ENCODE peak calls at places on chromosome X, in nine cellular contexts. V is DND-41, Y is GM12864, O is left cardiac atrium, D is kidney, G is iPS-NIHi11, W is NCI-H2029, I is omental fat pad, C is renal cortical epithelial cell. P is an unnamed sample.

GRCh38 chrX:129640737-129641136 is 14.0 kb downstream of the APLN start:
- DNase-seq in V (no peak), Y (no peak), O (no peak), D (no peak), G (no peak), W (no peak), I (no peak), C (no peak), P (no peak)

GRCh38 chrX:129626026-129626425 is 28.7 kb downstream of the APLN start:
- DNase-seq in V (no peak), Y (no peak), O (no peak), D (no peak), G (no peak), W (no peak), I (no peak), C (no peak), P (no peak)

GRCh38 chrX:70289168-70289792 is 447 bp downstream of the PDZD11 start:
- DNase-seq in V (no peak), Y (no peak), O (no peak), D (no peak), G (no peak), W (no peak), I (no peak), C (no peak), P (no peak)

GRCh38 chrX:16119353-16120220 is 3.8 kb upstream of the GRPR start:
- DNase-seq in V (no peak), Y (peak; percentile 76), O (no peak), D (no peak), G (no peak), W (no peak), I (no peak), C (no peak), P (no peak)

GRCh38 chrX:100864967-100865366 is 9.2 kb downstream of the NOX1 start:
- DNase-seq in V (no peak), Y (no peak), O (no peak), D (no peak), G (no peak), W (no peak), I (no peak), C (peak; percentile 35), P (no peak)

GRCh38 chrX:129581904-129582303 is 41.8 kb downstream of the OCRL start:
- DNase-seq in V (no peak), Y (no peak), O (no peak), D (no peak), G (no peak), W (no peak), I (no peak), C (no peak), P (no peak)

GRCh38 chrX:115560978-115561604 is at the start of gene PLS3:
- DNase-seq in V (no peak), Y (peak; percentile 19), O (peak; percentile 87), D (peak; percentile 94), G (peak; percentile 88), W (peak; percentile 33), I (peak; percentile 33), C (no peak), P (peak; percentile 89)

GRCh38 chrX:97835969-97836368 is 952.3 kb downstream of the RPA4 start:
- DNase-seq in V (no peak), Y (no peak), O (no peak), D (no peak), G (peak; percentile 10), W (no peak), I (no peak), C (no peak), P (no peak)

GRCh38 chrX:104113237-104113965 is 1.1 kb downstream of the ZCCHC18 start:
- DNase-seq in V (peak; percentile 4), Y (no peak), O (peak; percentile 45), D (peak; percentile 71), G (peak; percentile 40), W (peak; percentile 5), I (no peak), C (peak; percentile 25), P (peak; percentile 34)

GRCh38 chrX:138128025-138128671 is 562.2 kb downstream of the ZIC3 start:
- DNase-seq in V (peak; percentile 15), Y (no peak), O (no peak), D (no peak), G (peak; percentile 34), W (peak; percentile 1), I (no peak), C (peak; percentile 15), P (no peak)

GRCh38 chrX:130100180-130100579 is 10.1 kb downstream of the ELF4 start:
- DNase-seq in V (no peak), Y (no peak), O (peak; percentile 74), D (peak; percentile 81), G (no peak), W (peak; percentile 50), I (no peak), C (no peak), P (peak; percentile 84)

GRCh38 chrX:123422875-123423274 is 238.8 kb downstream of the GRIA3 start:
- DNase-seq in V (no peak), Y (no peak), O (no peak), D (no peak), G (peak; percentile 4), W (no peak), I (no peak), C (peak; percentile 29), P (no peak)

GRCh38 chrX:108216405-108216804 is 124.8 kb downstream of the ATG4A start:
- DNase-seq in V (no peak), Y (no peak), O (no peak), D (no peak), G (no peak), W (no peak), I (no peak), C (no peak), P (no peak)

GRCh38 chrX:133973704-133974103 is 11.7 kb downstream of the GPC3 start:
- DNase-seq in V (no peak), Y (no peak), O (no peak), D (no peak), G (no peak), W (no peak), I (no peak), C (no peak), P (no peak)

GRCh38 chrX:70762285-70762684 is 146.2 kb downstream of the TEX11 start:
- DNase-seq in V (no peak), Y (no peak), O (no peak), D (no peak), G (no peak), W (no peak), I (no peak), C (no peak), P (no peak)

P was measured in right cardiac atrium.